ENCODE peak calls at places on chromosomes 6 and 20, in seven cellular contexts. One of them, this sample, is unnamed.

GRCh38 chr6:33599413-33599911 is 19.4 kb upstream of the BAK1 start:
- DNase-seq in tibial nerve: no peak
- DNase-seq in central memory CD4-positive, alpha-beta T cell: no peak
- DNase-seq in activated CD4-positive, alpha-beta T cell treated with anti-CD3 and anti-CD28 coated beads, Interleukin-2, amount 50 U/mL, for 48 hours: no peak
- DNase-seq in activated T-helper 1 cell treated with anti-CD3 and anti-CD28 coated beads, Interleukin-12 subunit alpha, Interleukin-12 subunit beta, Interleukin-2, Interleukin-4 antibody, amounts not matched to agents 30 ng/mL and 10 ng/mL and 1 ng/mL, durations not matched to agents 14 hours and 24 hours and 36 hours: no peak
- DNase-seq in GM23338: no peak
- DNase-seq in CD4-positive, alpha-beta memory T cell: no peak
- DNase-seq in this sample: peak; percentile 22

GRCh38 chr6:26383624-26384417 is 913 bp downstream of the BTN2A2 start:
- DNase-seq in activated CD4-positive, alpha-beta T cell treated with anti-CD3 and anti-CD28 coated beads, Interleukin-2, amount 50 U/mL, for 48 hours: peak; percentile 17
- DNase-seq in tibial nerve: no peak
- DNase-seq in GM23338: peak; percentile 68
- DNase-seq in central memory CD4-positive, alpha-beta T cell: no peak
- DNase-seq in activated T-helper 1 cell treated with anti-CD3 and anti-CD28 coated beads, Interleukin-12 subunit alpha, Interleukin-12 subunit beta, Interleukin-2, Interleukin-4 antibody, amounts not matched to agents 30 ng/mL and 10 ng/mL and 1 ng/mL, durations not matched to agents 14 hours and 24 hours and 36 hours: no peak
- DNase-seq in CD4-positive, alpha-beta memory T cell: no peak
- DNase-seq in this sample: peak; percentile 51

GRCh38 chr20:7123457-7123856 is 356.0 kb downstream of the BMP2 start:
- DNase-seq in CD4-positive, alpha-beta memory T cell: no peak
- DNase-seq in GM23338: no peak
- DNase-seq in activated T-helper 1 cell treated with anti-CD3 and anti-CD28 coated beads, Interleukin-12 subunit alpha, Interleukin-12 subunit beta, Interleukin-2, Interleukin-4 antibody, amounts not matched to agents 30 ng/mL and 10 ng/mL and 1 ng/mL, durations not matched to agents 14 hours and 24 hours and 36 hours: no peak
- DNase-seq in tibial nerve: no peak
- DNase-seq in activated CD4-positive, alpha-beta T cell treated with anti-CD3 and anti-CD28 coated beads, Interleukin-2, amount 50 U/mL, for 48 hours: no peak
- DNase-seq in central memory CD4-positive, alpha-beta T cell: no peak
- DNase-seq in this sample: no peak

GRCh38 chr20:24462461-24463010 is 6.9 kb upstream of the SYNDIG1 start:
- DNase-seq in CD4-positive, alpha-beta memory T cell: no peak
- DNase-seq in activated CD4-positive, alpha-beta T cell treated with anti-CD3 and anti-CD28 coated beads, Interleukin-2, amount 50 U/mL, for 48 hours: no peak
- DNase-seq in central memory CD4-positive, alpha-beta T cell: no peak
- DNase-seq in GM23338: peak; percentile 74
- DNase-seq in activated T-helper 1 cell treated with anti-CD3 and anti-CD28 coated beads, Interleukin-12 subunit alpha, Interleukin-12 subunit beta, Interleukin-2, Interleukin-4 antibody, amounts not matched to agents 30 ng/mL and 10 ng/mL and 1 ng/mL, durations not matched to agents 14 hours and 24 hours and 36 hours: no peak
- DNase-seq in tibial nerve: no peak
- DNase-seq in this sample: peak; percentile 64

GRCh38 chr6:36024154-36024760 is at the start of gene SLC26A8:
- DNase-seq in tibial nerve: no peak
- DNase-seq in activated T-helper 1 cell treated with anti-CD3 and anti-CD28 coated beads, Interleukin-12 subunit alpha, Interleukin-12 subunit beta, Interleukin-2, Interleukin-4 antibody, amounts not matched to agents 30 ng/mL and 10 ng/mL and 1 ng/mL, durations not matched to agents 14 hours and 24 hours and 36 hours: no peak
- DNase-seq in GM23338: peak; percentile 60
- DNase-seq in CD4-positive, alpha-beta memory T cell: no peak
- DNase-seq in activated CD4-positive, alpha-beta T cell treated with anti-CD3 and anti-CD28 coated beads, Interleukin-2, amount 50 U/mL, for 48 hours: no peak
- DNase-seq in central memory CD4-positive, alpha-beta T cell: no peak
- DNase-seq in this sample: peak; percentile 44

GRCh38 chr6:27902335-27903314 is 9.6 kb downstream of the OR2B2 start:
- DNase-seq in activated T-helper 1 cell treated with anti-CD3 and anti-CD28 coated beads, Interleukin-12 subunit alpha, Interleukin-12 subunit beta, Interleukin-2, Interleukin-4 antibody, amounts not matched to agents 30 ng/mL and 10 ng/mL and 1 ng/mL, durations not matched to agents 14 hours and 24 hours and 36 hours: peak; percentile 77
- DNase-seq in GM23338: peak; percentile 72
- DNase-seq in central memory CD4-positive, alpha-beta T cell: peak; percentile 87
- DNase-seq in activated CD4-positive, alpha-beta T cell treated with anti-CD3 and anti-CD28 coated beads, Interleukin-2, amount 50 U/mL, for 48 hours: peak; percentile 88
- DNase-seq in CD4-positive, alpha-beta memory T cell: peak; percentile 91
- DNase-seq in tibial nerve: peak; percentile 98
- DNase-seq in this sample: peak; percentile 78

GRCh38 chr6:134999107-134999506 is 49.2 kb upstream of the ALDH8A1 start:
- DNase-seq in central memory CD4-positive, alpha-beta T cell: no peak
- DNase-seq in activated CD4-positive, alpha-beta T cell treated with anti-CD3 and anti-CD28 coated beads, Interleukin-2, amount 50 U/mL, for 48 hours: no peak
- DNase-seq in CD4-positive, alpha-beta memory T cell: no peak
- DNase-seq in GM23338: no peak
- DNase-seq in tibial nerve: no peak
- DNase-seq in activated T-helper 1 cell treated with anti-CD3 and anti-CD28 coated beads, Interleukin-12 subunit alpha, Interleukin-12 subunit beta, Interleukin-2, Interleukin-4 antibody, amounts not matched to agents 30 ng/mL and 10 ng/mL and 1 ng/mL, durations not matched to agents 14 hours and 24 hours and 36 hours: no peak
- DNase-seq in this sample: no peak

GRCh38 chr6:87396595-87397392 is 11.0 kb upstream of the CFAP206 start:
- DNase-seq in central memory CD4-positive, alpha-beta T cell: no peak
- DNase-seq in tibial nerve: no peak
- DNase-seq in GM23338: no peak
- DNase-seq in CD4-positive, alpha-beta memory T cell: no peak
- DNase-seq in activated CD4-positive, alpha-beta T cell treated with anti-CD3 and anti-CD28 coated beads, Interleukin-2, amount 50 U/mL, for 48 hours: no peak
- DNase-seq in activated T-helper 1 cell treated with anti-CD3 and anti-CD28 coated beads, Interleukin-12 subunit alpha, Interleukin-12 subunit beta, Interleukin-2, Interleukin-4 antibody, amounts not matched to agents 30 ng/mL and 10 ng/mL and 1 ng/mL, durations not matched to agents 14 hours and 24 hours and 36 hours: no peak
- DNase-seq in this sample: no peak

GRCh38 chr6:132931937-132932336 is 117.6 kb downstream of the RPS12 start:
- DNase-seq in tibial nerve: no peak
- DNase-seq in activated CD4-positive, alpha-beta T cell treated with anti-CD3 and anti-CD28 coated beads, Interleukin-2, amount 50 U/mL, for 48 hours: no peak
- DNase-seq in central memory CD4-positive, alpha-beta T cell: no peak
- DNase-seq in CD4-positive, alpha-beta memory T cell: no peak
- DNase-seq in activated T-helper 1 cell treated with anti-CD3 and anti-CD28 coated beads, Interleukin-12 subunit alpha, Interleukin-12 subunit beta, Interleukin-2, Interleukin-4 antibody, amounts not matched to agents 30 ng/mL and 10 ng/mL and 1 ng/mL, durations not matched to agents 14 hours and 24 hours and 36 hours: no peak
- DNase-seq in GM23338: peak; percentile 22
- DNase-seq in this sample: no peak

GRCh38 chr6:14889172-14889571 is 356.7 kb upstream of the JARID2 start:
- DNase-seq in central memory CD4-positive, alpha-beta T cell: no peak
- DNase-seq in CD4-positive, alpha-beta memory T cell: no peak
- DNase-seq in GM23338: no peak
- DNase-seq in activated T-helper 1 cell treated with anti-CD3 and anti-CD28 coated beads, Interleukin-12 subunit alpha, Interleukin-12 subunit beta, Interleukin-2, Interleukin-4 antibody, amounts not matched to agents 30 ng/mL and 10 ng/mL and 1 ng/mL, durations not matched to agents 14 hours and 24 hours and 36 hours: no peak
- DNase-seq in tibial nerve: no peak
- DNase-seq in activated CD4-positive, alpha-beta T cell treated with anti-CD3 and anti-CD28 coated beads, Interleukin-2, amount 50 U/mL, for 48 hours: no peak
- DNase-seq in this sample: no peak

GRCh38 chr6:24982231-24982630 is 46.5 kb upstream of the RIPOR2 start:
- DNase-seq in GM23338: no peak
- DNase-seq in tibial nerve: no peak
- DNase-seq in activated T-helper 1 cell treated with anti-CD3 and anti-CD28 coated beads, Interleukin-12 subunit alpha, Interleukin-12 subunit beta, Interleukin-2, Interleukin-4 antibody, amounts not matched to agents 30 ng/mL and 10 ng/mL and 1 ng/mL, durations not matched to agents 14 hours and 24 hours and 36 hours: no peak
- DNase-seq in activated CD4-positive, alpha-beta T cell treated with anti-CD3 and anti-CD28 coated beads, Interleukin-2, amount 50 U/mL, for 48 hours: no peak
- DNase-seq in central memory CD4-positive, alpha-beta T cell: no peak
- DNase-seq in CD4-positive, alpha-beta memory T cell: no peak
- DNase-seq in this sample: no peak

GRCh38 chr6:5331860-5332442 is 70.6 kb downstream of the FARS2 start:
- DNase-seq in central memory CD4-positive, alpha-beta T cell: no peak
- DNase-seq in CD4-positive, alpha-beta memory T cell: no peak
- DNase-seq in activated CD4-positive, alpha-beta T cell treated with anti-CD3 and anti-CD28 coated beads, Interleukin-2, amount 50 U/mL, for 48 hours: no peak
- DNase-seq in activated T-helper 1 cell treated with anti-CD3 and anti-CD28 coated beads, Interleukin-12 subunit alpha, Interleukin-12 subunit beta, Interleukin-2, Interleukin-4 antibody, amounts not matched to agents 30 ng/mL and 10 ng/mL and 1 ng/mL, durations not matched to agents 14 hours and 24 hours and 36 hours: no peak
- DNase-seq in tibial nerve: no peak
- DNase-seq in GM23338: no peak
- DNase-seq in this sample: no peak

This sample was measured in H9.